ENCODE peak calls at places on chromosome 10, in six cellular contexts. Q is stomach, D is upper lobe of left lung, P is endothelial cell of umbilical vein, O is transverse colon, G is suprapubic skin. F is an unnamed sample.

GRCh38 chr10:133457100-133457841 is 3.5 kb downstream of the SCART1 start:
- DNase-seq in P (no peak), O (no peak), G (peak; percentile 73), Q (peak; percentile 22), D (peak; percentile 77), F (no peak)

GRCh38 chr10:60835005-60835404 is 56.7 kb downstream of the CDK1 start:
- DNase-seq in G (no peak), P (no peak), O (no peak), Q (no peak), D (no peak), F (no peak)

GRCh38 chr10:112349521-112350085 is 24.3 kb upstream of the ACSL5 start:
- DNase-seq in G (no peak), Q (peak; percentile 15), P (no peak), D (peak; percentile 73), O (peak; percentile 1), F (no peak)

GRCh38 chr10:24213881-24214280 is 4.9 kb downstream of the KIAA1217 start:
- DNase-seq in Q (no peak), G (no peak), P (no peak), D (no peak), O (no peak), F (no peak)

GRCh38 chr10:101451589-101452190 is 97.7 kb downstream of the BTRC start:
- DNase-seq in G (no peak), P (no peak), D (no peak), O (no peak), Q (no peak), F (no peak)

GRCh38 chr10:46551701-46552525 is 4.5 kb downstream of the GPRIN2 start:
- DNase-seq in G (peak; percentile 81), O (peak; percentile 9), Q (peak; percentile 48), D (no peak), P (no peak), F (no peak)

GRCh38 chr10:127145173-127145572 is 51.2 kb downstream of the INSYN2A start:
- DNase-seq in O (no peak), D (no peak), Q (no peak), G (no peak), P (peak; percentile 7), F (peak; percentile 24)

GRCh38 chr10:3853547-3853989 is 68.6 kb upstream of the KLF6 start:
- DNase-seq in O (peak; percentile 76), Q (peak; percentile 69), D (no peak), P (no peak), G (no peak), F (no peak)

GRCh38 chr10:121823993-121824463 is 103.8 kb downstream of the ATE1 start:
- DNase-seq in D (no peak), O (no peak), G (no peak), P (peak; percentile 54), Q (no peak), F (peak; percentile 36)

GRCh38 chr10:18984531-18984930 is 64.1 kb upstream of the MALRD1 start:
- DNase-seq in P (no peak), D (no peak), O (no peak), G (no peak), Q (no peak), F (no peak)

GRCh38 chr10:88227342-88228018 is 355.6 kb downstream of the RNLS start:
- DNase-seq in P (no peak), Q (peak; percentile 32), D (no peak), G (no peak), O (peak; percentile 56), F (no peak)

GRCh38 chr10:44180321-44181154 is 204.4 kb downstream of the CXCL12 start:
- DNase-seq in G (no peak), Q (no peak), D (no peak), P (no peak), O (no peak), F (no peak)

GRCh38 chr10:131252586-131253276 is 58.8 kb downstream of the TCERG1L start:
- DNase-seq in Q (no peak), P (no peak), D (no peak), G (no peak), O (no peak), F (no peak)

GRCh38 chr10:11336703-11337102 is 274.7 kb downstream of the USP6NL start:
- DNase-seq in G (no peak), P (peak; percentile 48), Q (no peak), D (no peak), O (no peak), F (no peak)

GRCh38 chr10:114024876-114025609 is 18.6 kb upstream of the ADRB1 start:
- DNase-seq in P (no peak), O (no peak), Q (no peak), D (no peak), G (no peak), F (no peak)

GRCh38 chr10:23437987-23438546 is 808 bp upstream of the OTUD1 start:
- DNase-seq in O (no peak), Q (no peak), D (peak; percentile 29), P (no peak), G (no peak), F (no peak)

GRCh38 chr10:21808525-21808924 is 195.0 kb downstream of the DNAJC1 start:
- DNase-seq in P (no peak), G (no peak), O (no peak), Q (no peak), D (no peak), F (no peak)

GRCh38 chr10:27625452-27626345 is 119.9 kb downstream of the MKX start:
- DNase-seq in G (no peak), O (no peak), Q (no peak), D (peak; percentile 2), P (no peak), F (no peak)

GRCh38 chr10:971613-972012 is 16.6 kb upstream of the GTPBP4 start:
- DNase-seq in G (no peak), P (no peak), O (peak; percentile 18), D (no peak), Q (peak; percentile 74), F (no peak)

GRCh38 chr10:49163741-49164140 is 24.4 kb downstream of the TMEM273 start:
- DNase-seq in P (no peak), D (no peak), Q (no peak), G (no peak), O (no peak), F (no peak)

GRCh38 chr10:116723428-116724281 is 18.7 kb downstream of the HSPA12A start:
- DNase-seq in D (no peak), Q (no peak), O (no peak), G (no peak), P (no peak), F (no peak)

GRCh38 chr10:125880719-125881118 is 373 bp downstream of the DHX32 start:
- DNase-seq in D (no peak), O (no peak), G (no peak), P (no peak), Q (no peak), F (no peak)

GRCh38 chr10:33460461-33461294 is 126.2 kb upstream of the NRP1 start:
- DNase-seq in D (no peak), O (no peak), P (no peak), Q (peak; percentile 31), G (no peak), F (no peak)

GRCh38 chr10:84197643-84198042 is 3.3 kb downstream of the CDHR1 start:
- DNase-seq in D (no peak), G (no peak), O (peak; percentile 7), Q (no peak), P (no peak), F (no peak)

GRCh38 chr10:46515402-46516192 is 40.9 kb downstream of the GPRIN2 start:
- DNase-seq in P (no peak), G (no peak), Q (peak; percentile 24), O (peak; percentile 7), D (no peak), F (no peak)

GRCh38 chr10:71795248-71795647 is 21.9 kb upstream of the VSIR start:
- DNase-seq in P (peak; percentile 24), Q (no peak), D (no peak), O (no peak), G (no peak), F (no peak)

GRCh38 chr10:102582181-102582580 is 62.1 kb upstream of the TRIM8 start:
- DNase-seq in Q (no peak), P (no peak), D (no peak), G (no peak), O (no peak), F (no peak)

GRCh38 chr10:33273295-33274002 is 61.0 kb downstream of the NRP1 start:
- DNase-seq in P (peak; percentile 93), O (peak; percentile 78), D (peak; percentile 10), G (peak; percentile 92), Q (peak; percentile 94), F (no peak)

GRCh38 chr10:88091490-88092061 is 228.2 kb downstream of the PTEN start:
- DNase-seq in D (no peak), O (peak; percentile 41), P (no peak), Q (peak; percentile 38), G (no peak), F (no peak)

GRCh38 chr10:125448596-125448995 is 234.4 kb downstream of the TEX36 start:
- DNase-seq in P (peak; percentile 23), D (no peak), Q (no peak), G (no peak), O (peak; percentile 18), F (peak; percentile 62)

DNA sequence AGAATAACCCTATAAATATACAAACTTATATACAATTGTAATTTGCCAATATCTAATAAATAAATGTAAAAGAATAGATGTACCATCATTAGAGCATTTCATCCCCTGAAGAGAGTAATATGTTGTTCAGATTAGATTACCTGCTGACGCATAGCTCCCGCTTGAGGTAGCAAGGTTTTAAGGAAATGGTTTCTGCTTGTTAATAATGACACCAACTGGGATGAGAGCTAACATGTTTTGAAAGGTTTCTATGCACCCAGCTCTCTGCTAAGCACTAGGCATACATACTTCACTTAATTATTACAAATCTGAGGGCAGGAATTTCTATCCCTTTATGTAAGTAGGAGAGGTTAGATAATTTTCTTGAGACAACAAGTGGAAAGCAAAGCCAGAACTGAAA is 1003.3 kb upstream of the SORCS1 start:
- DNase-seq in D (no peak), P (no peak), Q (no peak), O (no peak), G (no peak), F (no peak)
- TF ChIP-seq POLR2AphosphoS5 in D (no peak), P (no peak), Q (no peak), O (no peak), G (no peak), F (no peak)

DNA sequence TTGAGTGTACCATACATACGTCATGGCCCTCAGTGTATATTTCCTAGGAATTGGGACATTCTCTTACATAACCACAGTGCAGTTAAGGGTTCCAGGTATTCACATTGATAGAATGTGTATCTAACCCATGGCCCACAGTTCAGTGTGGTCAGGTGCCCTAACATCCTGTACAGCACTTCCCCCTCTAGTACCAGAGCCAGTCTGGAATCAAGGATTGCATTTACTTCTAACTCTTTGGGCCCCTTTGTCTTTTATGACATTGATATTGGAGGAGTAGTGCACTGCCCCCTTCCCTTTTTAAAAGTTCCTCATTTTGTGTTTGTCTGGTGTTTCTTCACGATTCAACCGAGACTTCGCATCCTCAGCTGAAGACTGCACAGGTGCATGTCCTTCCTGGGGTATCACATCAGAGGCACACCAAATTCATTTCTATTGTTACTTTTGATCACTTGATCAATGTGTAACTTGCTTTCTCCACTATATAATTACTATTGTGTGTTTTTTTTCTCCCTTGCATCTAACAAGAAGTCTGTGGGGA is 22.4 kb upstream of the NPFFR1 start:
- DNase-seq in D (no peak), O (no peak), Q (no peak), P (no peak), G (no peak), F (no peak)
- TF ChIP-seq POLR2AphosphoS5 in D (no peak), O (no peak), Q (no peak), P (no peak), G (no peak), F (no peak)

GRCh38 chr10:35424680-35425285 is 88.5 kb downstream of the CCNY start:
- DNase-seq in P (no peak), D (no peak), Q (no peak), O (no peak), G (no peak), F (no peak)
- TF ChIP-seq POLR2AphosphoS5 in P (no peak), D (no peak), Q (no peak), O (no peak), G (no peak), F (no peak)

GRCh38 chr10:75111367-75111905 is at the start of gene SAMD8:
- DNase-seq in G (no peak), P (peak; percentile 97), D (peak; percentile 98), Q (peak; percentile 97), O (peak; percentile 97), F (peak; percentile 86)
- TF ChIP-seq POLR2AphosphoS5 in G (no peak), P (no peak), D (peak; percentile 96), Q (peak; percentile 89), O (peak; percentile 96), F (peak; percentile 80)